ENCODE peak calls at places on chromosomes 16 and 17, in eight cellular contexts. D is AG09319; X is CD8-positive, alpha-beta T cell; R is AG10803; B is cardiac muscle cell; A is NB4; H is cardiac fibroblast; S is breast epithelium. T is an unnamed sample.

GRCh38 chr16:3787924-3788661 is 70.8 kb upstream of the TRAP1 start:
- DNase-seq in D (no peak), X (no peak), R (no peak), B (no peak), A (no peak), H (no peak), S (no peak), T (peak)

GRCh38 chr16:13421726-13422125 is 498.2 kb upstream of the ERCC4 start:
- DNase-seq in D (no peak), X (no peak), R (peak), B (no peak), A (no peak), H (no peak), S (no peak), T (no peak)

GRCh38 chr16:72905581-72905980 is 142.3 kb downstream of the ZFHX3 start:
- DNase-seq in D (no peak), X (no peak), R (peak), B (no peak), A (no peak), H (peak), S (no peak), T (no peak)

GRCh38 chr17:76074390-76075363 is at the start of gene GALR2:
- DNase-seq in D (no peak), X (no peak), R (no peak), B (no peak), A (no peak), H (no peak), S (no peak), T (peak)

GRCh38 chr17:5042152-5043022 is 7.2 kb upstream of the SLC52A1 start:
- DNase-seq in D (no peak), X (no peak), R (no peak), B (no peak), A (no peak), H (no peak), S (no peak), T (no peak)

GRCh38 chr17:34980353-34980680 is at the start of gene LIG3:
- DNase-seq in D (peak), X (peak), R (peak), B (peak), A (peak), H (peak), S (peak), T (peak)

GRCh38 chr17:64003526-64004121 is 5.5 kb downstream of the PRR29 start:
- DNase-seq in D (no peak), X (no peak), R (no peak), B (no peak), A (no peak), H (no peak), S (no peak), T (peak)

GRCh38 chr16:25419681-25420080 is 162.0 kb upstream of the ZKSCAN2 start:
- DNase-seq in D (no peak), X (no peak), R (no peak), B (no peak), A (no peak), H (no peak), S (no peak), T (no peak)

GRCh38 chr17:74309902-74310301 is 16.1 kb upstream of the KIF19 start:
- DNase-seq in D (no peak), X (no peak), R (no peak), B (no peak), A (no peak), H (no peak), S (no peak), T (no peak)

GRCh38 chr17:61401280-61402072 is 1.8 kb downstream of the TBX2 start:
- DNase-seq in D (no peak), X (no peak), R (no peak), B (no peak), A (no peak), H (peak), S (no peak), T (no peak)

GRCh38 chr16:5058476-5058875 is 7.3 kb downstream of the C16orf89 start:
- DNase-seq in D (no peak), X (no peak), R (no peak), B (peak), A (no peak), H (peak), S (no peak), T (no peak)
- TF ChIP-seq CTCF in D (no peak), X (no peak), R (peak), B (peak), A (peak), H (peak), S (no peak), T (no peak)

GRCh38 chr16:54927125-54928015 is 3.3 kb upstream of the IRX5 start:
- DNase-seq in D (no peak), X (no peak), R (no peak), B (no peak), A (peak), H (no peak), S (no peak), T (no peak)

GRCh38 chr16:54929090-54930033 is 1.3 kb upstream of the IRX5 start:
- DNase-seq in D (peak), X (peak), R (peak), B (peak), A (peak), H (peak), S (peak), T (peak)

GRCh38 chr16:54930034-54930938 is at the start of gene IRX5:
- DNase-seq in D (peak), X (no peak), R (peak), B (peak), A (peak), H (peak), S (peak), T (peak)

GRCh38 chr16:54928016-54928356 is 2.7 kb upstream of the IRX5 start:
- DNase-seq in D (no peak), X (no peak), R (no peak), B (peak), A (peak), H (peak), S (no peak), T (no peak)

DNA sequence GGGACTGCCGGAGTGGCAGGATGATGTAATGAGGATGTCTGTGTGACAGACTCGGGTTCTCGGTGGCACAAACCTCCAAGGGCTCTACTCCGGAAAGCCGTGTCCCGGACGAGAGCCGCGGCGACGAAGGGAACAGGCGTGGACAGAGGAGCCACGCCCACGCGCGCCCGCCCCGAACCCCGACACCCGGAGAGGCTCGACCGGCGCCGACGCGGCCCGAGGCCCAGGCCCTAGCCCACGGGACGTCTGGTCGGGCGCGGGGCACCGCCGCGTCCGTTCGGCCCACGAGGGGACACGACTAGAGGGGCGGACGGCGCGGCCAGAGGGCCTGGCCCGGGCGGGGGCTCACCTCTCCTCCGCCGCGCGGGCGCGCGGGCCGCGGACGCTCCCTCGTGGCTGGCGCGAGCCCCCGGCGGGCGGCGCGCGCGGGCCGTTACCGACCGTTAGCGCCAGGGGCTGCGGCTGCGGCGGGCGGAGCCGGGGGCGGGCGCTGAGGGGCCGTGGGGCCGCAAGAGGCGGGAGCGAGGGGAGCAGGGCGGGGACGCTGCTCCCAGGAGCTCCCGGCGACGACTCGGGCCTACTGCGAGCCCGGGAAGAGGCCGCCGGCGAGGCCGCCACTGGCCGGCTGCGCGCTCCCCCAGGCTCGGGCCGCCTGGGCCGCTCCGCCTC is 2.1 kb upstream of the IRX5 start:
- DNase-seq in D (no peak), X (no peak), R (peak), B (peak), A (peak), H (peak), S (peak), T (peak)
- TF ChIP-seq CTCF in D (no peak), X (no peak), R (no peak), B (no peak), A (no peak), H (no peak), S (no peak), T (no peak)

GRCh38 chr17:28549274-28550132 is 2.9 kb downstream of the UNC119 start:
- DNase-seq in D (no peak), X (peak), R (no peak), B (no peak), A (peak), H (no peak), S (no peak), T (peak)

GRCh38 chr17:28550858-28551257 is 1.6 kb downstream of the UNC119 start:
- DNase-seq in D (no peak), X (no peak), R (no peak), B (no peak), A (no peak), H (no peak), S (no peak), T (no peak)

GRCh38 chr17:28547096-28547622 is 5.3 kb downstream of the UNC119 start:
- DNase-seq in D (no peak), X (no peak), R (no peak), B (no peak), A (no peak), H (no peak), S (no peak), T (no peak)

GRCh38 chr17:28547623-28548416 is 4.6 kb downstream of the UNC119 start:
- DNase-seq in D (no peak), X (peak), R (peak), B (peak), A (peak), H (peak), S (peak), T (peak)

GRCh38 chr17:28548417-28549130 is 3.9 kb downstream of the UNC119 start:
- DNase-seq in D (no peak), X (no peak), R (no peak), B (no peak), A (no peak), H (no peak), S (no peak), T (no peak)
- TF ChIP-seq CTCF in D (no peak), X (no peak), R (no peak), B (no peak), A (no peak), H (no peak), S (no peak), T (no peak)

DNA sequence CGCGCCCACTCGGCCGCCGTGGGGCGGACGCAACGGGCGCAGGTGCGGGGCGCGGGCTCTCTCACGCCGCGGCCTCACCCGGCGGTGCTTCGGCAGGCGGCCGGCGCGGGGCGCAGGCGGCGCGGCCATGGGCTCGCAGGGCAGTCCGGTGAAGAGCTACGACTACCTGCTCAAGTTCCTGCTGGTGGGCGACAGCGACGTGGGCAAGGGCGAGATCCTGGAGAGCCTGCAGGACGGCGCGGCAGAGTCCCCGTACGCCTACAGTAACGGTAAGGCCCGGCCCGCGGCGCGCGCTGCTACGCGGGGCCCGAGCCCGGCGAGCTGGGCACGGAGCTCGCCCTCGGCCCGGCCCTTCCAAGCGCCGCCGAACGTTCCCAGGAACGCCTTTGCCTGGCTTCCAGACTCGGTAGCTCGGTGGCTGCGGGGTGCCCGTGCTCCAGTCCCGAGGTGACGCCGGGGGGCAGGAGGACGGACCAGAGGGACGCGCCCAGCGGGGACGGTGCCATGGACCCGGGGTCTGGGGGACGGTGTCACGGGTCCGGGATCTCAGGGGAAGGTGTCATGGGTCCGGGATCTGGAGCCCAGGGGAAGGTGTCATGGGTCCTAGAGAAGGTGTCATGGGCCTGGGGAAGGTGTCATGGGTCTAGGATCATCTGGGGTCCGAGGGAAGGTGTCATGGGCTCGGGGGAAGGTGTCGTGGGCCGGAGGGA is 454 bp downstream of the RAB40C start:
- DNase-seq in D (no peak), X (no peak), R (peak), B (peak), A (no peak), H (peak), S (peak), T (no peak)
- TF ChIP-seq CTCF in D (no peak), X (no peak), R (no peak), B (no peak), A (no peak), H (no peak), S (no peak), T (peak)

GRCh38 chr17:79204261-79204660 is 129.6 kb downstream of the ENGASE start:
- DNase-seq in D (no peak), X (no peak), R (no peak), B (no peak), A (no peak), H (no peak), S (no peak), T (no peak)

GRCh38 chr17:79201536-79202227 is 127.1 kb downstream of the ENGASE start:
- DNase-seq in D (no peak), X (no peak), R (peak), B (no peak), A (no peak), H (peak), S (no peak), T (no peak)

GRCh38 chr17:79203657-79204056 is 129.0 kb downstream of the ENGASE start:
- DNase-seq in D (no peak), X (no peak), R (no peak), B (no peak), A (no peak), H (no peak), S (no peak), T (no peak)

GRCh38 chr17:79202476-79202875 is 127.9 kb downstream of the ENGASE start:
- DNase-seq in D (no peak), X (no peak), R (no peak), B (no peak), A (no peak), H (peak), S (no peak), T (no peak)

DNA sequence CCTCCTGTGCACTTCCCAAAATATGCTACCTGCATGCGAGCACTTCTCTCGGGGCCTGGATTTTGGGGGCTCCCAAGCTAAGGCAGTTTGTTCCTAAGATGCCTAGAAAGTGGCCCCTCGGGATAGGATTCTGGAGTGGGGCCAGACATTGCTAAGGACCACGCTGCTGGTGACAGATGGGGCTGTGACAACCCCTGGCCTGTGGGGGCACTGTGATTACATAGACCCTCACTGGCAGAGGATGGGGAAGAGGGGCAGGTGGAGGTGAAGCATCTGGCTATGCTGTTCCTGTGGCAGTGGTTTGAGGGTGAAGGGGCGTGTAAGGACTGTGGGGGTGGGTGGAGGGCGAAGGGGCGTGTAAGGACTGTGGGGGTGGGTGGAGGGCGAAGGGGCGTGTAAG is 128.4 kb downstream of the ENGASE start:
- DNase-seq in D (no peak), X (no peak), R (no peak), B (no peak), A (no peak), H (no peak), S (no peak), T (no peak)
- TF ChIP-seq CTCF in D (no peak), X (no peak), R (no peak), B (no peak), A (no peak), H (no peak), S (no peak), T (no peak)

T was measured in GM13976.